ENCODE peak calls at places on chromosomes 7 and 10, in four cellular contexts. X, K, B and N are unnamed samples.

GRCh38 chr7:28466341-28466740 is 54.0 kb downstream of the CREB5 start:
- DNase-seq in X (no peak), B (no peak), K (no peak), N (no peak)

GRCh38 chr7:96996111-96996936 is 9.0 kb upstream of the DLX6 start:
- DNase-seq in X (no peak), B (no peak), K (no peak), N (no peak)

GRCh38 chr7:44796034-44796503 is 412 bp upstream of the PPIA start:
- DNase-seq in B (peak; percentile 57), X (no peak), K (peak; percentile 64), N (peak; percentile 41)

GRCh38 chr10:132395704-132396494 is 1.1 kb upstream of the PWWP2B start:
- DNase-seq in B (peak; percentile 71), K (no peak), X (peak; percentile 85), N (peak; percentile 86)

GRCh38 chr7:112572669-112573301 is 92.0 kb downstream of the LSMEM1 start:
- DNase-seq in B (no peak), K (no peak), X (no peak), N (no peak)

GRCh38 chr10:70364001-70364771 is 18.2 kb downstream of the LRRC20 start:
- DNase-seq in K (peak; percentile 80), B (peak; percentile 93), X (peak; percentile 88), N (peak; percentile 82)

GRCh38 chr10:89241491-89242339 is 9.9 kb downstream of the LIPA start:
- DNase-seq in X (no peak), B (no peak), K (no peak), N (no peak)

GRCh38 chr10:101014966-101015581 is 15.5 kb downstream of the LZTS2 start:
- DNase-seq in B (no peak), X (no peak), K (no peak), N (no peak)

GRCh38 chr10:103512591-103513382 is 19.3 kb downstream of the NEURL1 start:
- DNase-seq in K (no peak), B (no peak), X (no peak), N (no peak)

GRCh38 chr7:2417981-2418481 is 14.6 kb downstream of the CHST12 start:
- DNase-seq in B (no peak), X (no peak), K (no peak), N (peak; percentile 54)

GRCh38 chr10:48626986-48627731 is 22.3 kb upstream of the ARHGAP22 start:
- DNase-seq in K (no peak), B (no peak), X (no peak), N (no peak)

GRCh38 chr10:6300106-6300783 is 97.5 kb downstream of the PFKFB3 start:
- DNase-seq in X (no peak), K (no peak), B (no peak), N (no peak)

GRCh38 chr7:44382459-44383300 is 57.3 kb upstream of the CAMK2B start:
- DNase-seq in K (no peak), X (peak; percentile 14), B (no peak), N (no peak)

GRCh38 chr7:1566687-1567081 is 3.1 kb downstream of the PSMG3 start:
- DNase-seq in B (no peak), K (no peak), X (no peak), N (peak; percentile 82)

GRCh38 chr10:11246752-11247467 is 229.2 kb downstream of the CELF2 start:
- DNase-seq in X (no peak), K (no peak), B (no peak), N (no peak)

GRCh38 chr10:69403519-69403918 is 13.2 kb downstream of the TACR2 start:
- DNase-seq in X (no peak), K (no peak), B (no peak), N (no peak)

GRCh38 chr7:7183061-7183832 is 903 bp downstream of the C1GALT1 start:
- DNase-seq in X (peak; percentile 45), B (peak; percentile 56), K (peak; percentile 34), N (peak; percentile 51)
- TF ChIP-seq POLR2A in X (no peak), B (no peak), K (no peak), N (no peak)

DNA sequence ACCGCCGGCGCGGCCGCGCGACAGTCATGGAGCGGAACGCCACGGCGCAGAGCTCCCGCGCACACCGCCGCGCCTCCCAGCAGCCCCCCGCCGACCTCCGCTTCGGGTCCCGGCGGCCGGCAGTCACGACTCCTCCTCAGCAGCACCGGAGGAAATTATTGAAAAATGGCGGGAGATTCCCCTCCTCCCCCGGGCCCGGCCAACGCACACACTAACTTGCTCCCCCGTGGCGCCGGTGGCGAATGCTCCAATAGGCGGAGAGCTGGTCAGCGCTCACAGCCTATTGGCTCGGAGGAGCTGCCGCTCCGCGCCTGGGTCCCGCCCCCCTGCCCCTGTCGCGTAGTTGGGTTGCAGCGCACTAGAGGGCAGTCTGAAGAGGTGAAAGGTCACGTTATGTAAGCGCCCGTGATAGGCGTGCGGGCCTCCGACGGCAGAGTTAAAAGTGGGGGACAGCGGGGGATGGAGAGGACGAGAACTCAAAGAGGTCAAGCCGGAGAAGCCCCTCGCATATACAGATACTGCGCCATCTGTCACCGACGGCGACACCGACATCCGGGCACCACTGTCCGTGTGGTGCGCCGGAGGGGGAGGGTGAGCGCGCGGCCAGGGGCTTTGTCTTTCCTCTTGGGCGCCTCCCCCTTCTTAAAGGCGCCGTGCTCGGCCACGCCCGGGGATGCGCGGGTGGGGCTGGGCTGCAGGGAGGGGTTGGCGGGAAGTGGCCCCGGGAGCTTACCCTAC is at the start of gene BAZ1B:
- DNase-seq in X (peak; percentile 99), K (peak; percentile 98), B (peak; percentile 98), N (peak; percentile 97)
- TF ChIP-seq POLR2A in X (peak; percentile 75), K (peak; percentile 38), B (no peak), N (peak; percentile 85)

DNA sequence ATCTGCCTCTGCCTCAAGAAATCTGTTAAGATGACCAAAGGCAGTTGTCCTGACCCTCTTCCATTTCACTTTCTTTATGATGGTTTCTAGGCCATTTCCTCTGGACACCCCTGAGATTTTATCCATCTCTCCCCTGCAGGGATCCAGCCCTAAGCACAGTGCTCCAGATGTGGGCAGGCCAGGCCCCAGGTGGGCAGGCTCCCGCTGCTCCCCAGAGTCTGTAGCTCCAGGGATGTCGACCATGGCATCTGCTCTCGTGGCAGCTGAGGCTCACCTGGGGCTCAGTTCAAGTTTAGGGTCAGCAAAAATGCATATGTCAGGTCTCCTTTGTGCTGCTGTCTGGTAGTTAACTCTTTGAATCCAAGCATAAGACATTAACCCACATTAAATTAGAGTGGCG is 11.8 kb downstream of the CEP41 start:
- DNase-seq in B (no peak), K (no peak), X (no peak), N (no peak)
- TF ChIP-seq POLR2A in B (no peak), K (no peak), X (no peak), N (no peak)

DNA sequence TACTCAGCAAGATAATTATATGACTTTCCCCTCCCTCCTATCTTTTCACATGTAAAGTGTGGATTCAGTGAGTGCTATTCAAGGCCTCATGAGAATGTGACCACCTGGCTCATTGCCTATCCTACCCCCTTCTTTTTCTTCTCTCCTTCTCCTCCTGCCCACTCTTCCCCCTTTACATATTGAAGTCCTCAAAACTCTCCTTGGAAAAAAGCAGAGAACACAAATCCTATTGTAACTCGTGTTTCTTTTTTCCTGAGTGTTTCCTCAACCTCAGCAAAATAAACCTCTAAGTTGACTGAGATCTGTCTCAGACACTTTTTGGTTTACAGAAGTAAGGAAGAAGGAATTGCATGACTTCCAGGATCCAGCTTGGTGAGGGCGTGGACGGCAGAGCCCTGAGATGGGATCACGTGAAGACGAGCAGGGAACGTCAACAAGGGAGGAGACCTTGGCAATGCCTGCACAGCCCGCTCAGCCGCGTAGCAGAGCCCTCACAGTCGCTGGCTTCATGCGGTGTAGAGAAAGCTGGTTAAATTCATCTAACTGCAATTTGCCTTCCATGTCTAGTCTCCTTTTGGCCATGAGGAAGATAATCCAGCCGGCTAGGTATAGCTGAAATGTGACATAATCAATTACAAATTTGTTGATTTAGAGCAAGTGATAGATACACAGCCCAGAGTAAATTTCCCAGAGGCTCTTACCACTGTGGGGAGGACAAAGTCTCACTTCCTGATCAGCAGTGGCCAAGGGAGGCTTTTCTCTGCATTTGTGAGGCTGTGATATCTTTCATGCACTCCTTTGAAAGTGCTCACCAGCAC is 75.7 kb downstream of the LYZL2 start:
- DNase-seq in B (peak; percentile 59), X (peak; percentile 75), K (peak; percentile 41), N (no peak)
- TF ChIP-seq POLR2A in B (no peak), X (peak; percentile 35), K (no peak), N (peak; percentile 57)

DNA sequence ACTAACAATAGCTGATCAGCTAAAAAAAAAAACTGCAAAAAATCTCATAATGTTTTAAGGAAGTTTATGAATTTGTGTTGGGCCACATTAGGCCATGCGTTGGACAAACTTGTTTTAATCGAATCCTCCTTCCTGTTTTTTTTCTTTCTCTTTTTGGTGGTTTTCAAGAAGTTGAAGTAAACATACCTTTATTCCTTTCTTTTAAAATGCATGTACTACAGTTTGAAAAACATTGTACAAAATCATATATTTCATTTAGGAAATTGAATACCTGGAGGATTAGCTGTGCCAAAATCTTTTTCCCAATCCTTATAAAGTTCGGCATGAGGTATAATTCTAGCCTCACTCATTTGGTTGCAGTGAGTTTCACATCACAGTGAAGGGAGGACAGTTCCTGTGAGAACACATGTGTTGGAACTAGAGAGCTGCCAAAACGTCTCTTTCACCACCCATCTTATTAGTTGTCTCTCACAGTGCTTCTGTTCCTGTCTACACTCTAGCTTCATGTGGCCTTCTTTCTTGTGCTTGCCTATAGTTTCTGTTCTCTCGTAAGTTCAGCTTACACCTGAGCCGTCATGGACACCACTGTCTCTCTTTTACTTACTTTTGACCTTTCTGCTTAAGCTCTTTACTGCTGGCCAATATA is 37.7 kb downstream of the ZNRF2 start:
- DNase-seq in B (no peak), X (no peak), K (no peak), N (no peak)
- TF ChIP-seq POLR2A in B (no peak), X (no peak), K (no peak), N (no peak)

GRCh38 chr10:16891375-16892313 is 74.4 kb upstream of the RSU1 start:
- DNase-seq in K (no peak), X (peak; percentile 57), B (no peak), N (peak; percentile 54)
- TF ChIP-seq POLR2A in K (no peak), X (no peak), B (no peak), N (no peak)

DNA sequence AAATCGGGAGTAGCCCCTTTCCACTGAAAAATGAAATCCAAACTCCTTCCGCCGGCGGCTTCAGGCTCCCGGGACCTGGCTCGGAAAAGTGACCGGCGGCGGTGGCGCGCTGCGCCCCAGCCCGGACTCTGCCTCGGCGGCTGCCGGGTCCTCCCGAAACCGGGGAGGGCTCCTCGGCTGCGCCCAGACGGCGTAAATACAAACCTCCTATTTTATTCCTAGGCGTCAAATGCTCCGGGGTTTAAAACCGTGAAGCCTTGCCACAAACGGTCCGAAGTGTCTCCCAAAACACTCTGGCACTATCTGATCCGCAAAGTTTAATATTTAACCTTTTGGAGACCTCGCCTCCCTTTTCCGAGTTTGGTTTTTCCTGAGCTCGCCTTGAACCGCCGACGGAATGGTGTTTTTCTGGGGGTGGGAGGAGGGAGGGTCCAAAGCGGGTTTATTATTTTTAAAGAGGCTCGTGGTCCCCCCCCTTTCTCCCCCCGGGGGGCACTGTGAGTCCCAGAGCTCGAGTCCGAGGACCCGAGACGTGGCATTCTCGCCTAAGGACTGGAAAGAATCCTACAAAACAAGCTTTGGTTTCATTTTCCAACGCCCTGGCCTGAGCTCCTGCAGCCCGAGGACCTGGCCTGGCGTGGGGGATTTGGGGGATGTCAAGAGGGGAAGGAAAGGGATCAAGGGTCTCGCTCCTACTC is 1.9 kb downstream of the TNRC18 start:
- DNase-seq in B (no peak), X (peak; percentile 73), K (peak; percentile 24), N (peak; percentile 76)
- TF ChIP-seq POLR2A in B (no peak), X (no peak), K (no peak), N (peak; percentile 53)